ENCODE peak calls at places on chromosomes 4 and X, in seven cellular contexts. One of them, this sample, is unnamed. For H3K9me3, the result is how much of the 10 kb centered on the place peaks cover.

GRCh38 chr4:7581477-7581876 is 146.7 kb upstream of the PSAPL1 start:
- DNase-seq in MM.1S: peak
- DNase-seq in mammary epithelial cell: no peak
- DNase-seq in HCT116: no peak
- DNase-seq in fibroblast of lung: peak
- DNase-seq in CD4-positive, CD25-positive, alpha-beta regulatory T cell: no peak
- DNase-seq in tibial artery: no peak
- DNase-seq in this sample: no peak

GRCh38 chrX:153456704-153457103 is 10.8 kb upstream of the TREX2 start:
- DNase-seq in MM.1S: no peak
- DNase-seq in mammary epithelial cell: no peak
- DNase-seq in HCT116: no peak
- DNase-seq in fibroblast of lung: no peak
- DNase-seq in CD4-positive, CD25-positive, alpha-beta regulatory T cell: no peak
- DNase-seq in tibial artery: no peak
- DNase-seq in this sample: no peak

GRCh38 chrX:150049647-150050046 is 111.4 kb upstream of the EOLA2 start:
- DNase-seq in MM.1S: no peak
- DNase-seq in mammary epithelial cell: no peak
- DNase-seq in HCT116: no peak
- DNase-seq in fibroblast of lung: peak
- DNase-seq in CD4-positive, CD25-positive, alpha-beta regulatory T cell: no peak
- DNase-seq in tibial artery: no peak
- DNase-seq in this sample: no peak

GRCh38 chr4:2860391-2861348 is 17.0 kb downstream of the ADD1 start:
- DNase-seq in MM.1S: no peak
- DNase-seq in mammary epithelial cell: no peak
- DNase-seq in HCT116: no peak
- DNase-seq in fibroblast of lung: no peak
- DNase-seq in CD4-positive, CD25-positive, alpha-beta regulatory T cell: no peak
- DNase-seq in tibial artery: no peak
- DNase-seq in this sample: no peak

GRCh38 chr4:82562553-82562854 is 716 bp upstream of the TMEM150C start:
- DNase-seq in MM.1S: no peak
- DNase-seq in mammary epithelial cell: no peak
- DNase-seq in HCT116: no peak
- DNase-seq in fibroblast of lung: no peak
- DNase-seq in CD4-positive, CD25-positive, alpha-beta regulatory T cell: no peak
- DNase-seq in tibial artery: no peak
- DNase-seq in this sample: no peak

GRCh38 chr4:475962-476361 is 23.0 kb downstream of the ZNF721 start:
- DNase-seq in MM.1S: no peak
- DNase-seq in mammary epithelial cell: no peak
- DNase-seq in HCT116: no peak
- DNase-seq in fibroblast of lung: no peak
- DNase-seq in CD4-positive, CD25-positive, alpha-beta regulatory T cell: no peak
- DNase-seq in tibial artery: no peak
- DNase-seq in this sample: no peak

GRCh38 chr4:30721353-30722091 is 1.4 kb downstream of the PCDH7 start:
- DNase-seq in MM.1S: no peak
- DNase-seq in mammary epithelial cell: peak
- DNase-seq in HCT116: no peak
- DNase-seq in fibroblast of lung: peak
- DNase-seq in CD4-positive, CD25-positive, alpha-beta regulatory T cell: no peak
- DNase-seq in tibial artery: peak
- DNase-seq in this sample: peak

GRCh38 chr4:165560941-165561340 is 182.1 kb downstream of the CPE start:
- DNase-seq in MM.1S: no peak
- DNase-seq in mammary epithelial cell: no peak
- DNase-seq in HCT116: no peak
- DNase-seq in fibroblast of lung: no peak
- DNase-seq in CD4-positive, CD25-positive, alpha-beta regulatory T cell: no peak
- DNase-seq in tibial artery: no peak
- DNase-seq in this sample: no peak

GRCh38 chr4:113945906-113946305 is 33.5 kb downstream of the ARSJ start:
- DNase-seq in MM.1S: no peak
- DNase-seq in mammary epithelial cell: peak
- DNase-seq in HCT116: no peak
- DNase-seq in fibroblast of lung: peak
- DNase-seq in CD4-positive, CD25-positive, alpha-beta regulatory T cell: no peak
- DNase-seq in tibial artery: no peak
- DNase-seq in this sample: no peak

GRCh38 chr4:31139767-31140166 is 419.6 kb downstream of the PCDH7 start:
- DNase-seq in MM.1S: no peak
- DNase-seq in mammary epithelial cell: no peak
- DNase-seq in HCT116: no peak
- DNase-seq in fibroblast of lung: no peak
- DNase-seq in CD4-positive, CD25-positive, alpha-beta regulatory T cell: no peak
- DNase-seq in tibial artery: no peak
- DNase-seq in this sample: no peak

GRCh38 chrX:42567268-42567667 is 210.7 kb downstream of the PPP1R2C start:
- DNase-seq in MM.1S: no peak
- DNase-seq in mammary epithelial cell: no peak
- DNase-seq in HCT116: no peak
- DNase-seq in fibroblast of lung: no peak
- DNase-seq in CD4-positive, CD25-positive, alpha-beta regulatory T cell: no peak
- DNase-seq in tibial artery: no peak
- DNase-seq in this sample: no peak

GRCh38 chr4:10088135-10089010 is 28.2 kb downstream of the WDR1 start:
- DNase-seq in MM.1S: no peak
- DNase-seq in mammary epithelial cell: peak
- DNase-seq in HCT116: no peak
- DNase-seq in fibroblast of lung: no peak
- DNase-seq in CD4-positive, CD25-positive, alpha-beta regulatory T cell: no peak
- DNase-seq in tibial artery: no peak
- DNase-seq in this sample: no peak

GRCh38 chrX:124086411-124086810 is 124.9 kb downstream of the STAG2 start:
- DNase-seq in MM.1S: peak
- DNase-seq in mammary epithelial cell: no peak
- DNase-seq in HCT116: no peak
- DNase-seq in fibroblast of lung: no peak
- DNase-seq in CD4-positive, CD25-positive, alpha-beta regulatory T cell: peak
- DNase-seq in tibial artery: no peak
- DNase-seq in this sample: no peak

GRCh38 chr4:151468715-151469696 is 60.0 kb downstream of the FHIP1A start:
- DNase-seq in MM.1S: no peak
- DNase-seq in mammary epithelial cell: peak
- DNase-seq in HCT116: no peak
- DNase-seq in fibroblast of lung: no peak
- DNase-seq in CD4-positive, CD25-positive, alpha-beta regulatory T cell: no peak
- DNase-seq in tibial artery: no peak
- DNase-seq in this sample: no peak

GRCh38 chr4:85854543-85854942 is 379.6 kb downstream of the ARHGAP24 start:
- DNase-seq in MM.1S: no peak
- DNase-seq in mammary epithelial cell: no peak
- DNase-seq in HCT116: no peak
- DNase-seq in fibroblast of lung: no peak
- DNase-seq in CD4-positive, CD25-positive, alpha-beta regulatory T cell: no peak
- DNase-seq in tibial artery: no peak
- DNase-seq in this sample: no peak

GRCh38 chrX:153626863-153627674 is 19.9 kb upstream of the DUSP9 start:
- DNase-seq in MM.1S: no peak
- DNase-seq in mammary epithelial cell: no peak
- DNase-seq in HCT116: no peak
- DNase-seq in fibroblast of lung: no peak
- DNase-seq in CD4-positive, CD25-positive, alpha-beta regulatory T cell: no peak
- DNase-seq in tibial artery: no peak
- DNase-seq in this sample: no peak

GRCh38 chr4:13617801-13618200 is 9.7 kb downstream of the BOD1L1 start:
- DNase-seq in MM.1S: no peak
- DNase-seq in mammary epithelial cell: no peak
- DNase-seq in HCT116: no peak
- DNase-seq in fibroblast of lung: no peak
- DNase-seq in CD4-positive, CD25-positive, alpha-beta regulatory T cell: no peak
- DNase-seq in tibial artery: no peak
- DNase-seq in this sample: no peak

GRCh38 chr4:151604238-151604637 is 156.6 kb downstream of the GATB start:
- DNase-seq in MM.1S: peak
- DNase-seq in mammary epithelial cell: no peak
- DNase-seq in HCT116: no peak
- DNase-seq in fibroblast of lung: peak
- DNase-seq in CD4-positive, CD25-positive, alpha-beta regulatory T cell: peak
- DNase-seq in tibial artery: no peak
- DNase-seq in this sample: no peak

GRCh38 chr4:80500593-80500992 is 165.1 kb downstream of the CFAP299 start:
- DNase-seq in MM.1S: no peak
- DNase-seq in mammary epithelial cell: peak
- DNase-seq in HCT116: no peak
- DNase-seq in fibroblast of lung: peak
- DNase-seq in CD4-positive, CD25-positive, alpha-beta regulatory T cell: peak
- DNase-seq in tibial artery: no peak
- DNase-seq in this sample: no peak

GRCh38 chr4:109989044-109989443 is 76.4 kb downstream of the EGF start:
- DNase-seq in MM.1S: no peak
- DNase-seq in mammary epithelial cell: peak
- DNase-seq in HCT116: peak
- DNase-seq in fibroblast of lung: peak
- DNase-seq in CD4-positive, CD25-positive, alpha-beta regulatory T cell: no peak
- DNase-seq in tibial artery: no peak
- DNase-seq in this sample: no peak

GRCh38 chr4:168550071-168550766 is 53.4 kb downstream of the PALLD start:
- DNase-seq in MM.1S: no peak
- DNase-seq in mammary epithelial cell: no peak
- DNase-seq in HCT116: no peak
- DNase-seq in fibroblast of lung: no peak
- DNase-seq in CD4-positive, CD25-positive, alpha-beta regulatory T cell: no peak
- DNase-seq in tibial artery: no peak
- DNase-seq in this sample: no peak

GRCh38 chr4:7971881-7972500 is 32.3 kb upstream of the AFAP1 start:
- DNase-seq in MM.1S: no peak
- DNase-seq in mammary epithelial cell: peak
- DNase-seq in HCT116: no peak
- DNase-seq in fibroblast of lung: no peak
- DNase-seq in CD4-positive, CD25-positive, alpha-beta regulatory T cell: no peak
- DNase-seq in tibial artery: no peak
- DNase-seq in this sample: no peak

GRCh38 chr4:19158451-19158850 is 1093.3 kb upstream of the SLIT2 start:
- DNase-seq in MM.1S: no peak
- DNase-seq in mammary epithelial cell: no peak
- DNase-seq in HCT116: no peak
- DNase-seq in fibroblast of lung: no peak
- DNase-seq in CD4-positive, CD25-positive, alpha-beta regulatory T cell: no peak
- DNase-seq in tibial artery: no peak
- DNase-seq in this sample: no peak

GRCh38 chr4:3766207-3766790 is at the start of gene ADRA2C:
- DNase-seq in MM.1S: no peak
- DNase-seq in mammary epithelial cell: no peak
- DNase-seq in HCT116: no peak
- DNase-seq in fibroblast of lung: no peak
- DNase-seq in CD4-positive, CD25-positive, alpha-beta regulatory T cell: no peak
- DNase-seq in tibial artery: no peak
- DNase-seq in this sample: no peak

GRCh38 chrX:73647632-73648322 is 84.8 kb downstream of the CHIC1 start:
- DNase-seq in MM.1S: no peak
- DNase-seq in mammary epithelial cell: no peak
- DNase-seq in HCT116: no peak
- DNase-seq in fibroblast of lung: no peak
- DNase-seq in CD4-positive, CD25-positive, alpha-beta regulatory T cell: no peak
- DNase-seq in tibial artery: no peak
- DNase-seq in this sample: no peak

GRCh38 chrX:73647212-73647611 is 84.2 kb downstream of the CHIC1 start:
- DNase-seq in MM.1S: no peak
- DNase-seq in mammary epithelial cell: no peak
- DNase-seq in HCT116: no peak
- DNase-seq in fibroblast of lung: no peak
- DNase-seq in CD4-positive, CD25-positive, alpha-beta regulatory T cell: no peak
- DNase-seq in tibial artery: no peak
- DNase-seq in this sample: no peak
- H3K9me3 ChIP-seq in MM.1S: under half
- H3K9me3 ChIP-seq in mammary epithelial cell: under half
- H3K9me3 ChIP-seq in HCT116: under half
- H3K9me3 ChIP-seq in fibroblast of lung: under half
- H3K9me3 ChIP-seq in CD4-positive, CD25-positive, alpha-beta regulatory T cell: under half
- H3K9me3 ChIP-seq in tibial artery: under half
- H3K9me3 ChIP-seq in this sample: half or more

GRCh38 chr4:14693728-14694127 is 308.6 kb upstream of the CPEB2 start:
- DNase-seq in MM.1S: no peak
- DNase-seq in mammary epithelial cell: no peak
- DNase-seq in HCT116: no peak
- DNase-seq in fibroblast of lung: no peak
- DNase-seq in CD4-positive, CD25-positive, alpha-beta regulatory T cell: no peak
- DNase-seq in tibial artery: no peak
- DNase-seq in this sample: no peak
- H3K4me3 ChIP-seq in MM.1S: no peak
- H3K4me3 ChIP-seq in mammary epithelial cell: no peak
- H3K4me3 ChIP-seq in HCT116: no peak
- H3K4me3 ChIP-seq in fibroblast of lung: no peak
- H3K4me3 ChIP-seq in CD4-positive, CD25-positive, alpha-beta regulatory T cell: no peak
- H3K4me3 ChIP-seq in tibial artery: no peak
- H3K4me3 ChIP-seq in this sample: no peak

DNA sequence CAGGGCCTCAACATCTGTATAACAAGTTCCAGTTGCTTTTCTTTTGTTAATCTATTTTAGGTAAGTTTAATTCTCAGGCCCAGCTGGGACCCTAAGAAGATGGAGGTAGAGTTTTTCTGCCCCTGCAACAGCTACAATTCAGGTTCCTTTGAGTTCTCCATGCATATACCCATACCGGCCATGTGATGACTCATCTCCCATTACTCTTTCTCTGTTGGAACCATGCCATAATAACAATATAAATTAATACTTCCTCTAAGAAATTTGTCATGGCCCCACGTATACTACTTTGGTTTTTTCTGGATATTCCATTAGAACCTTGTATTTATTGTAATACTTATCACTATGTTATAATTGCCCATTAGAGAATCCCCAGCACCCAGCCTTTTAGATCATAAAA is 1.3 kb upstream of the INTU start:
- DNase-seq in MM.1S: no peak
- DNase-seq in mammary epithelial cell: peak
- DNase-seq in HCT116: no peak
- DNase-seq in fibroblast of lung: peak
- DNase-seq in CD4-positive, CD25-positive, alpha-beta regulatory T cell: no peak
- DNase-seq in tibial artery: no peak
- DNase-seq in this sample: no peak
- H3K9me3 ChIP-seq in MM.1S: under half
- H3K9me3 ChIP-seq in mammary epithelial cell: under half
- H3K9me3 ChIP-seq in HCT116: under half
- H3K9me3 ChIP-seq in fibroblast of lung: under half
- H3K9me3 ChIP-seq in CD4-positive, CD25-positive, alpha-beta regulatory T cell: under half
- H3K9me3 ChIP-seq in tibial artery: under half
- H3K9me3 ChIP-seq in this sample: under half

DNA sequence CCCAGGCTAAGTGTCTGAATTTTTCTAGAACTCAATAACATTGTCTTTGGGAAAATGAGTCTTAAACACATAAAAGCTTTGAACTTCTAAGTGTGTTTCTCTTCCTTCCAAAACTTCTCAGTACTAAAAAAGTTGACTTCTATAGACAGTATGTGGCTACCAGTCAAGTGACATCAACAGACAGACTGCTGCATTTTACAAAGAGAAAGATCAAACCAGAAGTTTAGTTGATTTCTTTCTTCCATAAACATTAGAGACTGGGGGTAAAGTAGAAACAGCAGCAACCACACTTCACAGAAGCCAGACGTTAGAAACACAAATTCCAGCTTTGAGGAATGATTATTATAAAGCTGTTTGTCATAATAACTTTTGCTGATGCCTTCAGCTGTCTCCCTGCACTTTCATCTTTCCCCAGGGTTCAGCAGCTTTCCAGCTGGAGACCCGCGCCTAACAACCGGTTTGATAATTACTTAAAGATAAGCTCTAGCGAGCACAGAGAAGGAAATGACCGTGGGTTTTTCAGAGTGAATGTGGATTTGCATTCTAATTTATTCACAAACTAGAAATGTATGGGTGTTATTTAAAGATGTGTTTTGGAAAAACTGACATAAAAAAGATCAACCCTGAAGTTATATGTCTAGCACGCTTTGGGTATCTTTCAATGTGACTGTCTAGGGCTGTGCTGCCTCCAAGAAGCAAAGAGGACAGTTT is 15.2 kb upstream of the ENAM start:
- DNase-seq in MM.1S: no peak
- DNase-seq in mammary epithelial cell: no peak
- DNase-seq in HCT116: no peak
- DNase-seq in fibroblast of lung: no peak
- DNase-seq in CD4-positive, CD25-positive, alpha-beta regulatory T cell: no peak
- DNase-seq in tibial artery: no peak
- DNase-seq in this sample: no peak
- H3K4me3 ChIP-seq in MM.1S: peak
- H3K4me3 ChIP-seq in mammary epithelial cell: no peak
- H3K4me3 ChIP-seq in HCT116: no peak
- H3K4me3 ChIP-seq in fibroblast of lung: peak
- H3K4me3 ChIP-seq in CD4-positive, CD25-positive, alpha-beta regulatory T cell: no peak
- H3K4me3 ChIP-seq in tibial artery: peak
- H3K4me3 ChIP-seq in this sample: peak

This sample was measured in ascending aorta.